ENCODE peak calls at places on chromosomes 3 and 15, in eight cellular contexts. K is Right ventricle myocardium inferior; Q is HTR-8/SVneo; I is H54; E is foreskin fibroblast; G is T-helper 17 cell; M is stimulated activated CD4-positive, alpha-beta T cell treated with anti-CD3 and anti-CD28 coated beads, Interleukin-2, amount 100 ng/mL, for 48 hours; O is mammary epithelial cell. L is an unnamed sample.

GRCh38 chr3:43390255-43390588 is 103.9 kb downstream of the SNRK start:
- DNase-seq in K (no peak), Q (no peak), I (no peak), E (no peak), G (no peak), M (no peak), O (no peak), L (no peak)

GRCh38 chr15:70215951-70216350 is 118.2 kb upstream of the TLE3 start:
- DNase-seq in K (no peak), Q (no peak), I (no peak), E (no peak), G (no peak), M (no peak), O (no peak), L (no peak)

GRCh38 chr15:95845862-95846515 is 484.5 kb upstream of the NR2F2 start:
- DNase-seq in K (peak; percentile 69), Q (no peak), I (no peak), E (peak; percentile 43), G (no peak), M (no peak), O (no peak), L (no peak)

GRCh38 chr3:152258448-152259302 is 10.1 kb upstream of the MBNL1 start:
- DNase-seq in K (peak; percentile 60), Q (peak; percentile 72), I (peak; percentile 38), E (peak; percentile 98), G (peak; percentile 33), M (no peak), O (peak; percentile 98), L (peak; percentile 72)

GRCh38 chr15:20272422-20273184 is 269.0 kb downstream of the GOLGA6L6 start:
- DNase-seq in K (no peak), Q (no peak), I (no peak), E (no peak), G (no peak), M (no peak), O (no peak), L (no peak)

GRCh38 chr15:22979699-22980188 is 424 bp downstream of the CYFIP1 start:
- DNase-seq in K (no peak), Q (no peak), I (no peak), E (peak; percentile 49), G (no peak), M (no peak), O (peak; percentile 39), L (no peak)

GRCh38 chr15:38069506-38069905 is 135.1 kb downstream of the TMCO5A start:
- DNase-seq in K (no peak), Q (peak; percentile 13), I (peak; percentile 40), E (peak; percentile 94), G (no peak), M (no peak), O (peak; percentile 82), L (no peak)

GRCh38 chr3:124700880-124701684 is 29.2 kb upstream of the UMPS start:
- DNase-seq in K (no peak), Q (no peak), I (no peak), E (peak; percentile 25), G (no peak), M (no peak), O (no peak), L (no peak)

GRCh38 chr15:82100116-82100795 is 54.4 kb upstream of the MEX3B start:
- DNase-seq in K (no peak), Q (no peak), I (no peak), E (peak; percentile 79), G (no peak), M (no peak), O (no peak), L (no peak)

GRCh38 chr3:171377859-171378258 is 82.3 kb downstream of the TNIK start:
- DNase-seq in K (no peak), Q (no peak), I (no peak), E (no peak), G (no peak), M (no peak), O (no peak), L (no peak)

GRCh38 chr3:136929984-136930671 is 27.7 kb upstream of the IL20RB start:
- DNase-seq in K (no peak), Q (no peak), I (no peak), E (peak; percentile 53), G (no peak), M (no peak), O (peak; percentile 64), L (no peak)

GRCh38 chr3:127410137-127410488 is 122.3 kb upstream of the PRR20G start:
- DNase-seq in K (no peak), Q (no peak), I (no peak), E (no peak), G (no peak), M (no peak), O (no peak), L (no peak)

GRCh38 chr3:183392166-183393034 is 36.0 kb downstream of the MCF2L2 start:
- DNase-seq in K (no peak), Q (no peak), I (no peak), E (peak; percentile 37), G (no peak), M (no peak), O (peak; percentile 60), L (no peak)

GRCh38 chr3:57949779-57950618 is 58.2 kb upstream of the FLNB start:
- DNase-seq in K (no peak), Q (no peak), I (peak; percentile 53), E (peak; percentile 74), G (no peak), M (no peak), O (peak; percentile 73), L (no peak)

L was measured in pulmonary artery endothelial cell.